ENCODE peak calls at places on chromosome 18, in four cellular contexts. One of them, this sample, is unnamed.

GRCh38 chr18:42131044-42131939 is 176.3 kb downstream of the PIK3C3 start:
- DNase-seq in K562: no peak
- DNase-seq in H1: no peak
- DNase-seq in HepG2: no peak
- DNase-seq in this sample: no peak

GRCh38 chr18:48036641-48037421 is 106.4 kb upstream of the SMAD2 start:
- DNase-seq in K562: no peak
- DNase-seq in HepG2: no peak
- DNase-seq in H1: no peak
- DNase-seq in this sample: no peak

GRCh38 chr18:77110936-77111335 is 21.6 kb downstream of the MBP start:
- DNase-seq in H1: no peak
- DNase-seq in K562: no peak
- DNase-seq in HepG2: no peak
- DNase-seq in this sample: no peak

GRCh38 chr18:50563376-50563775 is 3.5 kb downstream of the MAPK4 start:
- DNase-seq in HepG2: no peak
- DNase-seq in H1: no peak
- DNase-seq in K562: no peak
- DNase-seq in this sample: no peak

GRCh38 chr18:6010284-6010683 is 115.0 kb upstream of the TMEM200C start:
- DNase-seq in H1: no peak
- DNase-seq in HepG2: no peak
- DNase-seq in K562: no peak
- DNase-seq in this sample: no peak

GRCh38 chr18:62710417-62710816 is 4.9 kb upstream of the PHLPP1 start:
- DNase-seq in HepG2: no peak
- DNase-seq in H1: no peak
- DNase-seq in K562: no peak
- DNase-seq in this sample: no peak

GRCh38 chr18:46587568-46587967 is 69.5 kb downstream of the LOXHD1 start:
- DNase-seq in HepG2: no peak
- DNase-seq in H1: no peak
- DNase-seq in K562: no peak
- DNase-seq in this sample: no peak

GRCh38 chr18:48627216-48627615 is 88.4 kb downstream of the CTIF start:
- DNase-seq in HepG2: no peak
- DNase-seq in K562: no peak
- DNase-seq in H1: no peak
- DNase-seq in this sample: peak

GRCh38 chr18:10851824-10852225 is 297.5 kb downstream of the PIEZO2 start:
- DNase-seq in K562: peak
- DNase-seq in HepG2: peak
- DNase-seq in H1: no peak
- DNase-seq in this sample: peak

GRCh38 chr18:55447672-55448018 is 140.3 kb downstream of the TCF4 start:
- DNase-seq in K562: no peak
- DNase-seq in H1: no peak
- DNase-seq in HepG2: no peak
- DNase-seq in this sample: no peak

DNA sequence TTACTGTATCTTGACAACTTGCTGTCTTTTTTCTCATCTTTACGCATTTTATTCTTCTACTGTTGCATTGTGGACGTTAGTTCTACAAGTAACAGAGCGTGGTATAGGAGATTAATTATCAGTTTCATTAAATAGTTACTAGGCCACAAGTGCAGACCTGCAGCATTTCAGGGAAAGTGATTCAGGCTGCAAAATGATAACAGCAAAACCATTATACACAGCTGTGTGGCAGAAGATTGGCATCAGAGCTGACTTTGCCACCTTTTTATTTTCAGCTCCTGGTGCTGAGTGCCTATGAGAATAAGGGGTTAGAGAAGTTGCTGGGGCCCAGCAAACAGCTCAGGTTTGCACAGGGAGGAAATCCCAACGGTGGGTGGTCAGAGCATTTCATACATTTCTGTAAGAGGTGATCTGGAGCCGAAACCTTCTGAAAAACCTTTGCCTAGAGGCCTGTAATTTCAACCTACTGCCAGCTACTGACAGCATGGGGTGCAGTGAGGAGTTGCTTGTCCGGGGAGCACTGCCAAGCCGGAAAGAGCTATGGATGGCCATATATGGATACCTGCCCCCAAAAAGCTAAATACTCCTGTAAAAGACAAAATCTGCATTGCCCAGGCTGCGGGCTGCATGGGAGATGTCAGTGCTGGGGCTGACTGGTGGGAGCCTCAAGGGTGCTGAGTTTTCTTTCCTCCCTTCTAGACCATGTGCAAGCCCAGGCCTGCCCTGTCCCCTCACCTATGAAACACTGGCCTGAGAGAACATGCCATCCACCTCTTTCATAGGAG is 2.7 kb upstream of the CCBE1 start:
- DNase-seq in H1: no peak
- DNase-seq in HepG2: no peak
- DNase-seq in K562: no peak
- DNase-seq in this sample: no peak
- TF ChIP-seq YY1 in H1: no peak
- TF ChIP-seq YY1 in HepG2: no peak
- TF ChIP-seq YY1 in K562: no peak
- TF ChIP-seq YY1 in this sample: no peak

DNA sequence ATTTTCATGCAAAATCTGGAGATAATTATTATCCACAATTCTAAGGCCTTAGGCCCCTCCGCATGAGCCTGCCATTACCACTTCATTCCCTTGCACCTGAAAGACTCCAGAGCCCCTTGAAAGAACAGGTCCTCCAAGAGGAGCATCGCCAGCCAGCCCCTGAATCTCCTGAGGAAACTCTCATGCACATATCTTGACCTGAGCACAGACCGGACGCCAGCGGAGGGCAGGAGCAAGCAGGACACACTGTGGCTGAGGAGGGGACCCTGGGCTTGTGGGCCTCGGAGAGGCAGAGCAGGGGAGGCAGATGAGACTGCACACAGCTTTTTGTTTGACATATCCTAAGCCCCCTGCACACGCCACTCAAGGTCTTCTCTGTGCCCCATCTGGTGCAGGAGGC is 13.6 kb upstream of the ADNP2 start:
- DNase-seq in HepG2: no peak
- DNase-seq in K562: no peak
- DNase-seq in H1: no peak
- DNase-seq in this sample: no peak
- TF ChIP-seq FOSL1 in HepG2: no peak
- TF ChIP-seq FOSL1 in K562: no peak
- TF ChIP-seq FOSL1 in H1: no peak
- TF ChIP-seq FOSL1 in this sample: no peak

DNA sequence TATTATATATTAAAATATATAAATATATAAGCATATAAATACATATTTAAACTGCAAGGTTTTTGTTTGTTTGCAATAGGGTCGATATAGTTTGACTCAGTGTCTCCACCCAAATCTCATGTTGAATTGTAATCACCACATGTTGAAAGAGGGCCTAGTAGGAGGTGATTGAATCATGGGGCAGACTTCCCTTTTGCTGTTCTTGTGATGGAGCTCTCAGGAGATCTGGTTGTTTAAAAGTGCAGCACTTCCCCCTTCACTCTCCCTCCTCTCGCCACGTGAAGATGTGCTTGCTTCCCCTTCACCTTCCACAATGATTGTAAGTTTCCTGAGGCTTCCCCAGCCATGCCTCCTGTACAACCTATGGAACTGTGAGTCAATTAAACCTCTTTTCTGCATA is 2137.3 kb upstream of the CELF4 start:
- DNase-seq in HepG2: no peak
- DNase-seq in K562: no peak
- DNase-seq in H1: no peak
- DNase-seq in this sample: no peak
- TF ChIP-seq YY1 in HepG2: no peak
- TF ChIP-seq YY1 in K562: no peak
- TF ChIP-seq YY1 in H1: no peak
- TF ChIP-seq YY1 in this sample: no peak

GRCh38 chr18:26298107-26298506 is 71.9 kb downstream of the TAF4B start:
- DNase-seq in K562: no peak
- DNase-seq in HepG2: no peak
- DNase-seq in H1: no peak
- DNase-seq in this sample: no peak
- TF ChIP-seq FOSL1 in K562: no peak
- TF ChIP-seq FOSL1 in HepG2: no peak
- TF ChIP-seq FOSL1 in H1: no peak
- TF ChIP-seq FOSL1 in this sample: no peak

DNA sequence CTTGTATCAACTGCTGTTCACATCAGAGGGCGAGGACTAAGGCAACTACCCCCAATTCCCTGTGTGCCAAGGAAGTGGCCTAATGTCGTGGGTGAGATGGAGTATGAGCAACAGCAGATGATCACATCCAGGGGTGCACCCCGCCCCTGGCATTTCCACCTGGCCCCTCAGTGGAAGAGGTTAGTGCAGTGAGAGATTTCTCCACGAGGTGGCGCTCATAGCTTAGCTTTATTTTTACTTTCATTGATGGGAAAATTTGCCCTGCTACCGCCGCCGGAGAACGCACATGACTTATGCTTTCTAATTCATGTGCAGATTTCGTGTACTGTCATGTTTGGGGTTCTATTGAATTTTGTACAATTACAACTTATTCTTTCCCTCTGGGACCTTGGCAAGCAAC is 470.6 kb upstream of the MEX3C start:
- DNase-seq in H1: no peak
- DNase-seq in K562: peak
- DNase-seq in HepG2: peak
- DNase-seq in this sample: peak
- TF ChIP-seq YY1 in H1: no peak
- TF ChIP-seq YY1 in K562: no peak
- TF ChIP-seq YY1 in HepG2: no peak
- TF ChIP-seq YY1 in this sample: no peak

GRCh38 chr18:36769611-36770314 is 59.0 kb downstream of the TPGS2 start:
- DNase-seq in HepG2: peak
- DNase-seq in H1: no peak
- DNase-seq in K562: peak
- DNase-seq in this sample: peak
- TF ChIP-seq FOSL1 in HepG2: no peak
- TF ChIP-seq FOSL1 in H1: no peak
- TF ChIP-seq FOSL1 in K562: no peak
- TF ChIP-seq FOSL1 in this sample: no peak

DNA sequence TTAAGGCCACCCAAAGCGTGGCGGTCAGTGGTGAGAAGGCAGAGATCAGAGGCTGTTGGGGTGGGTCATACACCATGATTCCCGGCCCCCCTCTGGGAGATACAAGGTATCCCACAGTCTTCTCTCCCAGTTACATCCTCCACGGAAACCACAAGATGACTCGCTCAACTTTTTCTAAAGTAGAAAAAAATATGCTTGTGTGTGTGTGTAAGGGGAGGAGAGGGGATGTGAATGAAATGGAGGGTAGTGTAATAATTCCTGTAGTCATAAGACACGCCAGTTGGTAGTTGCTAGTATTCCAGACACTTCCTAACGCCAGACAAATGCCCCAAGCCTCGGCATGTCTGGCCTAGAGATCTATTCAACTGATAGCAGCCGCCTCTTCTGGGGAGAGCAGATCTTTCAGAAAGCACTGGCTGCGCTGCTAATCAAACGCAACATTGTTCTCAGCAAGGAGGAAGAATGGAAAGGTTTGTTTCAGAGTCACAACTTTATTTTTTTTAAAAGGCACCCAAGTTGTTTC is 143.5 kb downstream of the TGIF1 start:
- DNase-seq in HepG2: no peak
- DNase-seq in H1: no peak
- DNase-seq in K562: peak
- DNase-seq in this sample: no peak
- TF ChIP-seq YY1 in HepG2: no peak
- TF ChIP-seq YY1 in H1: no peak
- TF ChIP-seq YY1 in K562: no peak
- TF ChIP-seq YY1 in this sample: no peak

DNA sequence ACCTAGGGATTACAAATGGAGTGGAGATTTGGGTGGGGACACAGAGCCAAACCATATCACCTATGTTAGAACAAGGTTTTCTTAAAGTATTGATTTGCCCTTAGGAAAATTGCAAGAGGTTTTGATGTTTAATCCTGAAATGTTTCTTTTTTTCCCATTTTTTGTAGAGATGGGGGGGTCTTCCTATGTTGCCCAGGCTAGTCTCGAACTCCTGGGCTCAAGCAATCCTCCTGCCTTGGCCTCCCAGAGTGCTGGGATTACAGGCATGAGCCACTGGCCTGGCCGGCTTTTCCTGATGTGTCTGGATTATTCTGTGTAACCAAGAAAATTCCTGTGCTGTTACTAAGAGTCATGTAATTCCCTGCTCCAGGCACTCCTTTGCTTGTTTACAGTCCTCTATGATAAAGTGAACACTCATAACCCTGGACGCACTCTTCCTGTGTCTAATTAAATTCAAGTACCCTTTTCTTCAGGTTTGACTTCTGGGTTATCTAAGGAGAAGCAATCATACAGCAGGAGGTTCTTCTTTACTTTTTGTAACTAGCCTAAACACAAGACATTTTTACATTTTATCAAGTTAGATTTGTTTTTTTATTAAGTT is 15.0 kb upstream of the CTDP1 start:
- DNase-seq in K562: no peak
- DNase-seq in HepG2: no peak
- DNase-seq in H1: no peak
- DNase-seq in this sample: no peak
- TF ChIP-seq FOSL1 in K562: no peak
- TF ChIP-seq FOSL1 in HepG2: no peak
- TF ChIP-seq FOSL1 in H1: no peak
- TF ChIP-seq FOSL1 in this sample: no peak

DNA sequence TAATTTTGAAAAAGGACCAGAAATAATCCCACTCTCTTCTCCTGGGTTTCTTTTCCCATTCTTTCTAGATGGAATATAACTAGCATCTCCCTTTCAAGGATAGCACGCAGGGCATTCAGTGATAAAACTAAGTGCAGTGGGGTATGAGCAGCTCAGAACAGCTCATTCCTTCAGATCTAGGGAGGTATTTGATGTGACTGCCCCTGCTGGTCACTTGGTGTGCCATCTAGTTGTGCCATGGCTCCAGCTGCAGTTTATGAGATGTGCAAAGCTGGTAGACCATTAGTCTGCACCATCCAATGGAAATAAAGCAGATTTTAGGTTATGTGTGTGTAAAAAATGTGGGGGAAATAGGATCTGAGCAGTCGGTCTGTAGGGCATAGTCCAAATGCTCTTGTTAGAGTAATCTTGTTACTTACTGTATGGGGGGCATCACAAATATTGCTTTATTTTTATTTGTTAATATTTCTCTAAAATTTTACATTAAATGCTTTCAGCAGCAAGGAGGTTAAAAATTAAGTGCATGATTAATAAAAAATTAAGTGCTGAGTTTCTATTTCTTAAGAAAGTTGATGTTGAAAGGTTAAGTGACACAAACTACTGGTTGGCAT is 38.9 kb downstream of the CTAGE1 start:
- DNase-seq in K562: peak
- DNase-seq in HepG2: peak
- DNase-seq in H1: no peak
- DNase-seq in this sample: peak
- TF ChIP-seq YY1 in K562: no peak
- TF ChIP-seq YY1 in HepG2: no peak
- TF ChIP-seq YY1 in H1: no peak
- TF ChIP-seq YY1 in this sample: no peak

DNA sequence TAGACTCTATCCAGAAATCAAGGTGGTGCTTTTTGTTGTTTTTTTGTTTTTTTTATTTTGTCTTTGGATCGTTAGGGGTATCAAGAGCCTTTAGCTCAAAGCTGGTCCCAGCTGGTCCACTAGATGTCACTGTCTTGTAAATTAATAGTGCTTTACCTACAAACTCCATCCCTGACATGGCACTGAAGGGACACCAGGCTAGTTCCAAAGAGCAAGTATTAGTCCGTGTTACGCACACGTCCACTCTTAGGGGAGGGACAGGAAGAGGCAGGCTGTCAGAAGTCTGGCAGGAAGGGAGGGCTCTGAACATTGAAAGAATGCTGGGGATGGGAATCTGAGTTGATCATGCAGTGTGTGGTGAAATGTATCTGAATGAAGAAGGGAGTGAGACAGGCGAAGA is 85.9 kb upstream of the CCBE1 start:
- DNase-seq in HepG2: peak
- DNase-seq in K562: peak
- DNase-seq in H1: no peak
- DNase-seq in this sample: peak
- TF ChIP-seq FOSL1 in HepG2: no peak
- TF ChIP-seq FOSL1 in K562: no peak
- TF ChIP-seq FOSL1 in H1: no peak
- TF ChIP-seq FOSL1 in this sample: no peak

This sample was measured in HCT116.